ENCODE peak calls at places on chromosomes 2 and 18, in four cellular contexts. Y is tibial artery, W is pancreas, S is immature natural killer cell. K is an unnamed sample.

GRCh38 chr2:113117594-113118262 is 9.7 kb upstream of the IL1RN start:
- DNase-seq in Y (no peak), W (no peak), S (no peak), K (peak)

GRCh38 chr2:238138331-238139102 is at the start of gene KLHL30:
- DNase-seq in Y (peak), W (no peak), S (no peak), K (no peak)

GRCh38 chr2:114160263-114161001 is 270.5 kb downstream of the ACTR3 start:
- DNase-seq in Y (no peak), W (no peak), S (no peak), K (no peak)

GRCh38 chr2:31764169-31764568 is 183.4 kb upstream of the SRD5A2 start:
- DNase-seq in Y (no peak), W (no peak), S (no peak), K (no peak)

GRCh38 chr2:88838165-88838635 is 146.7 kb downstream of the RPIA start:
- DNase-seq in Y (no peak), W (no peak), S (no peak), K (no peak)

GRCh38 chr2:98928242-98928641 is 7.8 kb downstream of the CRACDL start:
- DNase-seq in Y (no peak), W (no peak), S (no peak), K (no peak)

GRCh38 chr2:155377178-155377780 is 678.8 kb downstream of the KCNJ3 start:
- DNase-seq in Y (no peak), W (no peak), S (no peak), K (no peak)

GRCh38 chr2:27667439-27667838 is 3.8 kb downstream of the SLC4A1AP start:
- DNase-seq in Y (no peak), W (no peak), S (no peak), K (no peak)

GRCh38 chr2:74260495-74260894 is 62.1 kb downstream of the MTHFD2 start:
- DNase-seq in Y (no peak), W (no peak), S (no peak), K (no peak)

GRCh38 chr2:220959391-220959802 is 612.7 kb downstream of the EPHA4 start:
- DNase-seq in Y (peak), W (no peak), S (no peak), K (no peak)

GRCh38 chr2:131014141-131014540 is 79.1 kb downstream of the FAM168B start:
- DNase-seq in Y (no peak), W (no peak), S (no peak), K (no peak)

GRCh38 chr2:236261452-236261851 is 2.8 kb downstream of the ASB18 start:
- DNase-seq in Y (no peak), W (no peak), S (no peak), K (no peak)

GRCh38 chr2:84830758-84831500 is 50.0 kb downstream of the TRABD2A start:
- DNase-seq in Y (no peak), W (no peak), S (no peak), K (no peak)

GRCh38 chr2:230643576-230644291 is 68.9 kb upstream of the CAB39 start:
- DNase-seq in Y (peak), W (no peak), S (peak), K (no peak)

GRCh38 chr2:36246320-36246990 is 109.1 kb upstream of the CRIM1 start:
- DNase-seq in Y (no peak), W (no peak), S (peak), K (no peak)

GRCh38 chr2:236604971-236605734 is 35.5 kb downstream of the ACKR3 start:
- DNase-seq in Y (no peak), W (no peak), S (no peak), K (no peak)

GRCh38 chr2:231068525-231069222 is 12.0 kb downstream of the PSMD1 start:
- DNase-seq in Y (no peak), W (no peak), S (no peak), K (no peak)

GRCh38 chr18:24112874-24113615 is 25.8 kb upstream of the CABYR start:
- DNase-seq in Y (no peak), W (peak), S (no peak), K (no peak)

GRCh38 chr2:240557808-240558207 is at the start of gene ANKMY1:
- DNase-seq in Y (no peak), W (peak), S (peak), K (no peak)

GRCh38 chr2:32383858-32384257 is 27.0 kb downstream of the BIRC6 start:
- DNase-seq in Y (no peak), W (no peak), S (no peak), K (no peak)

GRCh38 chr18:58087928-58088722 is 44.1 kb downstream of the NEDD4L start:
- DNase-seq in Y (no peak), W (peak), S (no peak), K (no peak)

GRCh38 chr2:119823734-119824334 is 64.1 kb downstream of the PTPN4 start:
- DNase-seq in Y (no peak), W (no peak), S (peak), K (no peak)

GRCh38 chr2:241678784-241679540 is 7.7 kb downstream of the DTYMK start:
- DNase-seq in Y (no peak), W (no peak), S (no peak), K (no peak)

GRCh38 chr2:119366161-119366648 is 429 bp downstream of the C2orf76 start:
- DNase-seq in Y (no peak), W (no peak), S (no peak), K (no peak)

GRCh38 chr2:190180313-190181065 is 118.0 kb upstream of the MSTN start:
- DNase-seq in Y (no peak), W (peak), S (peak), K (no peak)

GRCh38 chr18:69490072-69490471 is 89.4 kb downstream of the DOK6 start:
- DNase-seq in Y (no peak), W (no peak), S (no peak), K (no peak)

GRCh38 chr18:23357992-23358594 is 95.0 kb upstream of the RIOK3 start:
- DNase-seq in Y (peak), W (no peak), S (no peak), K (no peak)

GRCh38 chr2:83221258-83221657 is 1237.8 kb downstream of the SUCLG1 start:
- DNase-seq in Y (no peak), W (no peak), S (no peak), K (no peak)

K was measured in vagina.